ENCODE peak calls at places on chromosomes 4 and X, in four cellular contexts. H is B cell, L is HFFc6, C is endodermal cell. X is an unnamed sample.
A peak's percentile ranks its signal among the peaks of the same experiment; 100 is the strongest.

GRCh38 chr4:55793479-55793878 is 26.1 kb upstream of the EXOC1L start:
- DNase-seq in H (no peak), L (no peak), C (no peak), X (no peak)

GRCh38 chrX:101764538-101764937 is 104.9 kb upstream of the ARMCX2 start:
- DNase-seq in H (no peak), L (no peak), C (no peak), X (no peak)

GRCh38 chrX:65644621-65645287 is 22.7 kb upstream of the MSN start:
- DNase-seq in H (no peak), L (peak; percentile 75), C (no peak), X (peak; percentile 44)

GRCh38 chr4:18847276-18847890 is 825.8 kb upstream of the LCORL start:
- DNase-seq in H (no peak), L (peak; percentile 28), C (no peak), X (no peak)

GRCh38 chr4:23877758-23878229 is 12.1 kb downstream of the PPARGC1A start:
- DNase-seq in H (no peak), L (no peak), C (no peak), X (no peak)

GRCh38 chr4:64584981-64585557 is 175.8 kb upstream of the TECRL start:
- DNase-seq in H (peak; percentile 15), L (no peak), C (peak; percentile 59), X (no peak)

GRCh38 chr4:84790769-84791565 is 175.5 kb downstream of the WDFY3 start:
- DNase-seq in H (no peak), L (no peak), C (no peak), X (no peak)

GRCh38 chrX:100995469-100995868 is 26.0 kb downstream of the ARL13A start:
- DNase-seq in H (no peak), L (peak; percentile 88), C (no peak), X (peak; percentile 69)

GRCh38 chrX:23127586-23127985 is 127.8 kb downstream of the DDX53 start:
- DNase-seq in H (no peak), L (no peak), C (no peak), X (no peak)

GRCh38 chrX:100643212-100643611 is 787 bp upstream of the SRPX2 start:
- DNase-seq in H (no peak), L (no peak), C (no peak), X (no peak)

GRCh38 chr4:86543560-86544312 is 50.4 kb upstream of the PTPN13 start:
- DNase-seq in H (no peak), L (no peak), C (no peak), X (no peak)

GRCh38 chr4:126740687-126741086 is 892.1 kb upstream of the INTU start:
- DNase-seq in H (no peak), L (no peak), C (no peak), X (no peak)

GRCh38 chr4:74891037-74891436 is 41.9 kb upstream of the PARM1 start:
- DNase-seq in H (no peak), L (no peak), C (no peak), X (no peak)

GRCh38 chr4:169311643-169312365 is 41.0 kb upstream of the SH3RF1 start:
- DNase-seq in H (peak; percentile 50), L (peak; percentile 38), C (peak; percentile 83), X (no peak)

GRCh38 chr4:19675172-19675811 is 576.4 kb upstream of the SLIT2 start:
- DNase-seq in H (peak; percentile 23), L (peak; percentile 14), C (no peak), X (no peak)

GRCh38 chr4:38856046-38856445 is 571 bp downstream of the TLR6 start:
- DNase-seq in H (peak; percentile 55), L (no peak), C (no peak), X (no peak)

GRCh38 chrX:49915352-49916222 is 6.8 kb upstream of the CLCN5 start:
- DNase-seq in H (peak; percentile 64), L (peak; percentile 36), C (peak; percentile 59), X (no peak)

GRCh38 chrX:109487640-109488039 is 5.8 kb upstream of the GUCY2F start:
- DNase-seq in H (peak; percentile 23), L (no peak), C (no peak), X (no peak)

GRCh38 chr4:80471701-80472100 is 136.2 kb downstream of the CFAP299 start:
- DNase-seq in H (no peak), L (no peak), C (peak; percentile 83), X (no peak)

GRCh38 chr4:74838746-74839370 is 44.5 kb upstream of the BTC start:
- DNase-seq in H (no peak), L (peak; percentile 4), C (no peak), X (no peak)

GRCh38 chr4:126004936-126005335 is 690.2 kb downstream of the FAT4 start:
- DNase-seq in H (no peak), L (peak; percentile 55), C (no peak), X (no peak)

GRCh38 chr4:15749001-15749400 is 29.1 kb upstream of the CD38 start:
- DNase-seq in H (no peak), L (no peak), C (peak; percentile 56), X (no peak)

GRCh38 chr4:85128246-85129204 is 162.0 kb upstream of the WDFY3 start:
- DNase-seq in H (no peak), L (no peak), C (peak; percentile 63), X (no peak)

GRCh38 chr4:3421470-3421869 is 20.3 kb upstream of the HGFAC start:
- DNase-seq in H (no peak), L (no peak), C (peak; percentile 71), X (no peak)

GRCh38 chrX:47697171-47697570 is 38.2 kb upstream of the UXT start:
- DNase-seq in H (no peak), L (no peak), C (no peak), X (no peak)

GRCh38 chr4:99677161-99677560 is 19.5 kb upstream of the C4orf54 start:
- DNase-seq in H (no peak), L (no peak), C (no peak), X (no peak)

GRCh38 chrX:42946544-42947223 is 168.7 kb upstream of the PPP1R2C start:
- DNase-seq in H (no peak), L (no peak), C (no peak), X (no peak)

GRCh38 chr4:128525939-128526630 is 238.5 kb upstream of the PGRMC2 start:
- DNase-seq in H (no peak), L (no peak), C (no peak), X (no peak)

GRCh38 chr4:2390780-2391490 is 27.5 kb downstream of the ZFYVE28 start:
- DNase-seq in H (peak; percentile 33), L (no peak), C (no peak), X (no peak)

GRCh38 chrX:150848914-150849365 is 49.5 kb downstream of the CD99L2 start:
- DNase-seq in H (no peak), L (no peak), C (no peak), X (no peak)

GRCh38 chrX:68365356-68365755 is 67.9 kb downstream of the OPHN1 start:
- DNase-seq in H (no peak), L (no peak), C (no peak), X (no peak)

GRCh38 chr4:13611283-13611842 is 16.2 kb downstream of the BOD1L1 start:
- DNase-seq in H (peak; percentile 77), L (no peak), C (no peak), X (peak; percentile 28)

GRCh38 chr4:13617801-13618200 is 9.7 kb downstream of the BOD1L1 start:
- DNase-seq in H (no peak), L (no peak), C (no peak), X (no peak)

GRCh38 chr4:13616597-13616996 is 10.9 kb downstream of the BOD1L1 start:
- DNase-seq in H (no peak), L (no peak), C (no peak), X (no peak)

GRCh38 chr4:13615162-13615561 is 12.4 kb downstream of the BOD1L1 start:
- DNase-seq in H (peak; percentile 68), L (no peak), C (no peak), X (no peak)

DNA sequence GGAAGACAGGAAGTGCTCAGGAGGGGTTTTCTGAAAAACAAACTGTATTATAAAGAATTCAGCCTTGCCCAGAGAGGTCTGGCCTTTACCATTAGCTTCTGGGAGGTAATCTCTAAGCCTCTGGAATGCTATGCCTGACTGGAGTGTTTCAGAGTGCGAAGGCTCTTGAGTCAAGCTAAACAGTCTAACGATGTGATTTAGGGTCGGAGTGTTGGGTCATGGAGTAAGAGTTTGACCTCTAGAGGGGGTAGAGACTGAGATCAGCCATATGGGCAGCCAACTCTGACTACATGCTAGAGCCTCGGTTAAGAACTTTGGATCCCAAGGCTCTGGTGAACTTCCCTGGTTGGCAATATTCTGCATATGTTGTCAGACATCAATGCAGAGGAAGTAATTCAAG is 15.0 kb downstream of the BOD1L1 start:
- DNase-seq in H (no peak), L (no peak), C (no peak), X (no peak)
- TF ChIP-seq CTCF in H (no peak), L (no peak), C (peak; percentile 58), X (no peak)

GRCh38 chrX:21479695-21480280 is 105.6 kb downstream of the CNKSR2 start:
- DNase-seq in H (peak; percentile 64), L (peak; percentile 29), C (peak; percentile 48), X (peak; percentile 5)
- TF ChIP-seq CTCF in H (peak; percentile 76), L (peak; percentile 62), C (peak; percentile 88), X (peak; percentile 51)

GRCh38 chr4:153773236-153773690 is 13.4 kb upstream of the RNF175 start:
- DNase-seq in H (no peak), L (no peak), C (peak; percentile 80), X (no peak)
- TF ChIP-seq CTCF in H (no peak), L (no peak), C (peak; percentile 58), X (no peak)

DNA sequence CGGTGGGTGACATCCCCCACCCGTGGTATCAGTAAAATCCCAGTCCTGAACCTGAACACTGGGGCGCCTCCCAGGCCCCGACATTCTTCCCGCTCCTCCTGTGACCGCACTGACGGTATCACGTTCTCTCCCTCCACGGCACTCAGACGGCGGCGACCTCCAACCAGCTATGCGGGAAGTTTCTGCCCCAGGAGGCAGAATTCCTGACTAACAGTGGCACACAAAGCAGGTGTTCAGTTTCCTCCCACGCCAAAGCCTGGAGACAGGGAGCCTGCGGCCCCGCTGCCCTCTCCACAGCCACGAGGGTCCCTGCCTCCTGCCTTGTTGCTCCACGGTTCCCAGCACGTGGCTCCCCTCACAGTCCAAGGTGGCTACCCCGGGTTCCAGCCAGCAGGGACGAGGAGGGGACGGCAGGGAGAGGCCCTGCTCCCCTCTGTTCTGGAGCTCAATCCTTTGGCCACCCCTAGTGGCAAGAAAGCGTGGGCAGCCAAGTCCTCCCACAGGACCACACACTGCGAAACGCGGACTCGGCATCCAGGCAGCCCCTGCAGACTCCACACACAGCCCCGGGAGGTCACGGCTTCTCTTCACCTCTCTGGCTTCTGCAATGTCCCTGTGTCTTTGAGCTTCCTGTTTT is 15.2 kb downstream of the CTBP1 start:
- DNase-seq in H (no peak), L (no peak), C (no peak), X (no peak)
- TF ChIP-seq CTCF in H (no peak), L (peak; percentile 58), C (peak; percentile 14), X (peak; percentile 33)

X was measured in AG04449.